ENCODE peak calls at places on chromosomes 1 and 21, in eight cellular contexts. Q, F, T, D, Y, C, K and R are unnamed samples.

GRCh38 chr1:18116777-18117176 is 9.2 kb downstream of the IGSF21 start:
- DNase-seq in T (no peak), K (no peak), Q (no peak), F (no peak), Y (no peak), C (no peak), D (no peak), R (no peak)

GRCh38 chr1:193311226-193311948 is 125.0 kb upstream of the B3GALT2 start:
- DNase-seq in F (no peak), C (no peak), K (no peak), D (no peak), Q (no peak), T (no peak), Y (no peak), R (no peak)

GRCh38 chr1:224333309-224333926 is 3.4 kb upstream of the NVL start:
- DNase-seq in C (no peak), D (no peak), F (no peak), K (no peak), Y (no peak), Q (no peak), T (no peak), R (peak; percentile 84)

GRCh38 chr1:48051466-48052126 is 54.4 kb upstream of the TRABD2B start:
- DNase-seq in Y (no peak), Q (no peak), D (no peak), C (no peak), K (no peak), T (no peak), F (no peak), R (no peak)

GRCh38 chr21:36718951-36719501 is 20.1 kb downstream of the SIM2 start:
- DNase-seq in C (no peak), Y (no peak), Q (peak; percentile 87), K (no peak), D (no peak), F (no peak), T (peak; percentile 16), R (no peak)

GRCh38 chr1:225931270-225932129 is 7.5 kb upstream of the PYCR2 start:
- DNase-seq in Q (no peak), K (no peak), F (no peak), T (no peak), Y (no peak), C (no peak), D (no peak), R (no peak)

GRCh38 chr1:73644198-73644597 is 553.8 kb downstream of the LRRIQ3 start:
- DNase-seq in C (no peak), D (no peak), Y (no peak), F (no peak), Q (no peak), K (no peak), T (no peak), R (no peak)

GRCh38 chr1:159000627-159001026 is 9.1 kb upstream of the IFI16 start:
- DNase-seq in Y (peak; percentile 49), D (peak; percentile 69), K (peak; percentile 78), C (no peak), F (peak; percentile 95), T (peak; percentile 94), Q (peak; percentile 72), R (no peak)

GRCh38 chr1:244450597-244451538 is 841 bp downstream of the ADSS2 start:
- DNase-seq in C (peak; percentile 94), Q (peak; percentile 65), D (peak; percentile 56), K (peak; percentile 68), F (peak; percentile 29), T (peak; percentile 52), Y (peak; percentile 32), R (peak; percentile 63)

GRCh38 chr1:205950826-205951549 is 7.7 kb upstream of the SLC26A9 start:
- DNase-seq in K (no peak), T (peak; percentile 40), D (no peak), F (no peak), C (no peak), Q (no peak), Y (no peak), R (no peak)

GRCh38 chr1:9181176-9181906 is 52.4 kb upstream of the GPR157 start:
- DNase-seq in T (peak; percentile 52), Q (peak; percentile 80), Y (peak; percentile 56), C (no peak), F (peak; percentile 70), K (peak; percentile 73), D (peak; percentile 69), R (peak; percentile 63)

GRCh38 chr1:192516776-192517297 is 58.7 kb upstream of the RGS1 start:
- DNase-seq in Y (no peak), K (no peak), T (no peak), D (no peak), F (no peak), Q (peak; percentile 36), C (no peak), R (peak; percentile 89)

DNA sequence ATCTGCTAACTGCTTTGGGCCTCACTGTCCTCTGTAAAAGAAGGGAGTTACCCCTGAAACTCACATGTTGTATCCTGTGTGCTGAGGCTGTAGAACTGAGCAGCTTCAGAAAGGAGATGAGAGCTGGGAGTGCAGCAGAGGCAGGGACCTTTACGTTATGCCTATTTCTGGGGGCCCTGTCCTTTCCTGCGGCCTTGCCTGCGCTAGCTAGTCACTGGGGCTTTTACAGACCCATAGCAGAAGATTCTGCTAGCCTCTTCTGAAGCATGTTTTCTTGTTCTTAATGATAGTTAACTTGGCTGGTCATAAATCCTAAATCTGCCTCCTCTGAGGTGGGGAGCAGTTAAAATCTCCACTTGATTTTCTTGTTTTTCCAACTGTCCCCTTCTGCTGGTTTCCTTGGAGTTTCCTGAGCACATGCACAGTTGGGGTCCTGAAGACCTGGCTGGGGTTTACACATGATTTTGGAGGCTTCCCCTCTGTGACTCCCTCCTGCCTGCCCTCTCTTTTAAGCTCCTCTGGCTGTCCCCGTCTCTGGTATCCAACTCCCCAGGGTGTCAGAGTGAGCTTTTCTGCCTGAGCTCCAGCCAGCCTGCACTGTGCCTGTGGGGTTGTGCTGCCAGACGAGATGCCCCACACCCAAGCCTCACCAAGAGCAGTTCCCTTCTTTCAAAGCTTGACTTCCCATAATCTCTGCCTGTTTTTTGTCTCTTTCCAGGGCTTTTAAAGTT is 76.6 kb downstream of the NOS1AP start:
- DNase-seq in K (no peak), D (no peak), Y (no peak), C (no peak), F (no peak), Q (no peak), T (no peak), R (no peak)
- H3K4me3 ChIP-seq in K (no peak overlapping the region), D (no peak overlapping the region), Y (no peak overlapping the region), C (no peak overlapping the region), F (no peak overlapping the region), Q (no peak overlapping the region), T (no peak overlapping the region), R (no peak overlapping the region)

DNA sequence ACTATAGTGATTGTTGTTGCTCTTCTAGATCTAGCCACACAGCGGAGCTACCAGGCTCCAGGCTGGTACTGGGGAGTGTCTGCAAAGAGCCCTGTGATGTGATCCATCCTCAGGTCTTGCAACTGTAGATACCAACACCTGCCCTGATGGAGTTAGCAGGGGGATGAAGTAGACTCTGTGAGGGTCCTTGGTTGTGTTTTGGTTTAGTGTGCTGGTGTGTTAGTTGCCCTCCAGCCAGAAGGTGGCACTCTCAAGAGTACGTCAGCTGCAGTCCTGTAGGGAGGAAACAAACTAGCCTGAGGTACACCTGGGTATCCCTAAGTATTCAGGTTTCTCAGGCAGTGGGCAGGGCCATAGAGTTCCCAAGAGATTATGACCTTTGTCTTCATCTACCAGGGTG is 81.2 kb upstream of the TMPRSS2 start:
- DNase-seq in D (no peak), K (no peak), Q (no peak), F (no peak), T (no peak), Y (no peak), C (no peak), R (peak; percentile 9)
- TF ChIP-seq CTCF in D (no peak), K (no peak), Q (no peak), F (no peak), T (no peak), Y (no peak), C (no peak), R (peak; percentile 59)

DNA sequence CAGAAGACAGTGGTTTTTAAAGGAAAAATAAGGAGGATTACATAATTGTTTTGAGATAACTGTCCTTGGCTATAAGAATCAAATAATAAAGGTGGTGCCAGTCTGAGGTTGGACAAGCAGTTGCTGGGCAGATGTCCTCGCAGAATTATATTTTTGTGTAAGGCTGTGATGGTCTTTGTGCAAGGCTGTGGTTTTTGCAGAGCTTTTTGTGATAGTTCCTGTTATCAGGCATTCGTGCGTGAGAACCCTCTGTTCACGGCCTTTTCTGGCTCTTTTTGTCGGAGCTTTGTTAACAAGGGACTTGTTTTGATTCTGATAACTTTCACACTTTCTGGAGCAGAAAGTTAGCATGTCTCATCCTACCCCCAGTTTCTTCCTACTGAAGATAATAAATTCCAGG is 33.4 kb downstream of the SH3BP5L start:
- DNase-seq in F (no peak), D (no peak), K (no peak), T (no peak), Q (no peak), Y (no peak), C (peak; percentile 34), R (no peak)
- H3K9me3 ChIP-seq in F (no peaks in the 10 kb centered on the region), D (peaks cover 16% of the 10 kb centered on the region), K (no peaks in the 10 kb centered on the region), T (peaks cover 15% of the 10 kb centered on the region), Q (peaks cover 8% of the 10 kb centered on the region), Y (no peaks in the 10 kb centered on the region), C (no peaks in the 10 kb centered on the region), R (no peaks in the 10 kb centered on the region)

GRCh38 chr1:160741092-160741501 is 2.0 kb downstream of the SLAMF7 start:
- DNase-seq in Y (no peak), C (no peak), T (no peak), Q (no peak), F (no peak), K (no peak), D (no peak), R (no peak)
- H3K4me3 ChIP-seq in Y (no peak overlapping the region), C (no peak overlapping the region), T (no peak overlapping the region), Q (no peak overlapping the region), F (no peak overlapping the region), K (no peak overlapping the region), D (no peak overlapping the region), R (no peak overlapping the region)

GRCh38 chr1:1760715-1761114 is 17.6 kb downstream of the NADK start:
- DNase-seq in K (no peak), C (no peak), D (no peak), Y (no peak), F (no peak), T (no peak), Q (no peak), R (peak; percentile 61)

GRCh38 chr1:1761504-1762376 is 16.5 kb downstream of the NADK start:
- DNase-seq in D (no peak), Q (no peak), C (no peak), T (no peak), Y (no peak), F (no peak), K (no peak), R (no peak)

GRCh38 chr1:1760345-1760650 is 18.0 kb downstream of the NADK start:
- DNase-seq in D (no peak), Q (no peak), K (no peak), F (no peak), C (no peak), T (no peak), Y (no peak), R (no peak)

GRCh38 chr1:1764876-1765478 is 13.3 kb downstream of the NADK start:
- DNase-seq in C (no peak), Y (no peak), D (no peak), F (no peak), T (no peak), K (no peak), Q (no peak), R (no peak)

GRCh38 chr1:1763657-1764621 is 14.3 kb downstream of the NADK start:
- DNase-seq in C (no peak), Y (peak; percentile 48), K (peak; percentile 88), D (no peak), T (peak; percentile 50), F (no peak), Q (no peak), R (no peak)
- TF ChIP-seq CTCF in C (no peak), Y (no peak), K (no peak), D (no peak), T (no peak), F (no peak), Q (no peak), R (no peak)